ENCODE peak calls at places on chromosomes 3 and 15, in five cellular contexts. P is PC-3, W is neural progenitor cell, V is GM23248, O is SK-N-SH. A is an unnamed sample.

GRCh38 chr15:97968380-97968779 is 7.9 kb downstream of the ARRDC4 start:
- DNase-seq in P (no peak), W (no peak), V (peak; percentile 84), O (no peak), A (no peak)

GRCh38 chr15:57747206-57747605 is 40.7 kb downstream of the POLR2M start:
- DNase-seq in P (no peak), W (no peak), V (no peak), O (no peak), A (no peak)

GRCh38 chr15:100958326-100959065 is 39.3 kb downstream of the LRRK1 start:
- DNase-seq in P (peak; percentile 77), W (no peak), V (peak; percentile 72), O (no peak), A (no peak)

GRCh38 chr15:61556037-61556648 is 327.0 kb upstream of the RORA start:
- DNase-seq in P (peak; percentile 75), W (no peak), V (peak; percentile 9), O (no peak), A (no peak)

GRCh38 chr3:180049391-180049790 is 12.7 kb upstream of the PEX5L start:
- DNase-seq in P (no peak), W (no peak), V (no peak), O (no peak), A (no peak)

GRCh38 chr15:39854161-39854560 is 65.9 kb downstream of the GPR176 start:
- DNase-seq in P (no peak), W (no peak), V (peak; percentile 60), O (no peak), A (no peak)

GRCh38 chr3:29721789-29722188 is 440.9 kb downstream of the RBMS3 start:
- DNase-seq in P (no peak), W (no peak), V (peak; percentile 41), O (no peak), A (no peak)

GRCh38 chr3:189170559-189170958 is 1.2 kb upstream of the TPRG1 start:
- DNase-seq in P (peak; percentile 28), W (no peak), V (no peak), O (no peak), A (no peak)

DNA sequence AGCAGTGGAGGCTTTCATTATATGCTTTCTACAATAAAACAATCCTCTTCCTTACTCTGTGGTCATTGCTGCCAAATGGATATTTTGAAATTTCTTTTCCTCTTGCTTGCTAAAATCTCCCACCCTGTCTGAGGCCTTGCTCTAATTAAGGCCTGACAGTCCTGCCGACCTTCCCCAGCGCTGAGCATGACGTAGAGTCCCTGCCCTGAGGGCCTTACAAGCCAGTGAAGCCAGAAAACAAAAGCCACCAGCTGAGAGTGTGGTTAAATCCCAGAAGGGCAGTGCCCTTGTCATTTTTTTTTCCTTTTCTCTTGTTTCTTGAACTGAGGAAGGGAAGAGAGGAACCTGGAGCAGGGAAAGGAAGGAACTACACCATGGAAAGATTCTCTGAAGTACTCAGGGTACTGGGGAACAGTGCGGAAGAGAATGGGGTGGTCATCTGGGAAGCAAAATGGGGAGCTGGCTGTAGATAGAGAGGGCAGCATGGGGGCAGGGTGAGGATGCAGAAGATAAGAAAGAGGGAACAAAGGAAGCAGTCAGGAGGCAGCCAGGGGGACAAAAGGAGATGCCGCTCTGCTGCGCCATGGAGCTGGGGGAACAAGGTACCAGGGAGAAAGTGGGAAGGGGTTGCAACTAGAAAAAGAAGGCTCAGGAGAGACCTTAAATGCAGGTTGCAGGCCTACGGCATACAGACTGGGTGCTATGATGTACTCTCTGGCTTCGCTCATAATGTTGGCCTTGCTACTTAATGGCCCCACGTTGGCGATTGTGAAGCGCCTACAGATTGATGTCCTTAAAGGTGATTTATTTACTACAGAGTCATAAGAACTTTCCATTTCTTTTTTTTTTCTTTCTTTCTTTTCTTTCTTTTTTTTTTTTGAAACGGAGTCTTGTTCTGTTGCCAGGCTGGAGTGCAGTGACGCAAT is 25.1 kb downstream of the ZBTB38 start:
- DNase-seq in P (no peak), W (peak; percentile 93), V (no peak), O (peak; percentile 69), A (no peak)
- H3F3A ChIP-seq in P (no peaks in the 10 kb centered on the region), W (peaks cover 30% of the 10 kb centered on the region), V (peaks cover 20% of the 10 kb centered on the region), O (peaks cover 6% of the 10 kb centered on the region), A (peaks cover 99% of the 10 kb centered on the region)

DNA sequence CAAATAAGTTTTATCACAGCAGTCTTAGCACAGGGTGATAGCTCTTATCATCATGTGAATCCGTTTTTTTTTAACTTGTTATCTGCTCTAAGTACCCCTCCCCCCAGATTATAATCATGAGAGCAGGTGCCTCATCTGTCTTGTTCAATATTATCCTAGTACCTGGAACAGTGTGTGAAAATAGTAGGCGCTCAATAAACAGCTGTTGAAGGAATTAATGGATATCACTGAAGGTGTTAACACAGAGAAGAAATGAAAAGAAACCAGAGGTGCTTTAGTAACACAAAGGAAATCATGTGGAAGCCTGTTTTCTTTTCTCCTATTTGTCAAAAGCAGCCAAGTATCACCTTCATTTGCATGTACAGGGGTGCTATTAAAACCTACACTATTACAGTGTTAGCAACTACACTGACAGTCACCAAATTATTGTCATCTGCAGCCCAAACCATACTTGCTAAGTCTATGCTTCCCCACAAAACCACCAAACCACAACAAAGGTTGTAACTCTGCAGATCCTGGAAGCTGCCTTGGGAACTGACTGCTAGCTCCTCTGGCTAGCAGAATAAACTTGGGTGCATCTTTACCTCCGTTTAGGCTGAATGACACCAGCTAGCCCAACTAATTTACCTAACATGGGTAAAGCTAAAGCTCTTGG is 2.9 kb downstream of the XPC start:
- DNase-seq in P (peak; percentile 22), W (no peak), V (peak; percentile 60), O (no peak), A (peak; percentile 77)
- TF ChIP-seq EZH2phosphoT487 in P (no peak), W (no peak), V (no peak), O (no peak), A (no peak)

GRCh38 chr3:110261141-110261540 is 810.5 kb upstream of the NECTIN3 start:
- DNase-seq in P (no peak), W (no peak), V (no peak), O (no peak), A (no peak)
- H3K9me3 ChIP-seq in P (no peaks in the 10 kb centered on the region), W (no peaks in the 10 kb centered on the region), V (no peaks in the 10 kb centered on the region), O (no peaks in the 10 kb centered on the region), A (no peaks in the 10 kb centered on the region)

GRCh38 chr15:66496951-66497501 is 536 bp downstream of the SNAPC5 start:
- DNase-seq in P (no peak), W (no peak), V (peak; percentile 32), O (no peak), A (no peak)

GRCh38 chr15:66498501-66499386 is 1.2 kb upstream of the SNAPC5 start:
- DNase-seq in P (peak; percentile 50), W (peak; percentile 16), V (peak; percentile 64), O (peak; percentile 34), A (peak; percentile 53)

GRCh38 chr15:66491846-66492245 is 5.7 kb downstream of the SNAPC5 start:
- DNase-seq in P (no peak), W (no peak), V (no peak), O (no peak), A (no peak)

GRCh38 chr15:66497502-66498455 is at the start of gene SNAPC5:
- DNase-seq in P (peak; percentile 93), W (peak; percentile 99), V (peak; percentile 98), O (peak; percentile 93), A (peak; percentile 96)

DNA sequence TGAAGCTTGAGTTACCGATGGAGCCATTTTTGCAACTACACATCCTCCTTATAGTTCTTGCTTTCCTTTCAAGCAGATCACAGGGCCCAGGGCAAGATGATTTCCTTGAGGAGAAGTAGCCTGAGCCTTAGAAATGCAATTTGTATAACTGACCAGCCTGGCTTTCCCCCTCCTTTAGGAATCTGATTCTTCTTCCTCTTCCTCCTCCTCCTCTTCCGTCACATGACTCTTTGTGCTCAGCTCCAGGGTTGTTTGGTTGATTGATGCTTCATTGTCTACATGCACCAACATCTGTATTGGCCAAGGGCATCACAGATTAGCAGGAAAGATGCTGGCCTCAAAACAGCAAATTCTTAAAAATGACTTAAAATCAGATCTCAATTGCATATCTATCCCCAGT is 3.3 kb downstream of the SNAPC5 start:
- DNase-seq in P (no peak), W (no peak), V (no peak), O (no peak), A (no peak)
- H3F3A ChIP-seq in P (peaks cover 12% of the 10 kb centered on the region), W (peaks cover 44% of the 10 kb centered on the region), V (peaks cover 33% of the 10 kb centered on the region), O (peaks cover 31% of the 10 kb centered on the region), A (peaks cover 26% of the 10 kb centered on the region)

DNA sequence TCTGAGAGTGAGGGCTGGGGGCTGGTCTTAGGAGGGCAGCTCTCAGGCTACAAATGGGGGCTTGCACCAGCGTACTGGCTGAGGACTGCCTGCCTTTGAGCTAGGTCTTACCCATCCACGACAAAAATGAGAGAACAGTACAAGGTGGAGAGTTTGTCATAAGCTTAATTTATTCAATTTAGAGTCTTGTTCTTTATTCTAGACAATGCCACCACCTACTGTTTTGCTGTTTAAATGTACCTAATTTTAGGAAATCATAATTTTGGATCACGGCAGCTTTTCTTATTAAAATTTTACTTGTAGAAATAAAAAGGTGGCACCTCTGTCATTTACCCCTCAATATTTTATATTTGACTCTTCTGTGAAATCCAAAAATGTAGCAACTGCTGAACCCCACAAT is 88.4 kb downstream of the SLCO3A1 start:
- DNase-seq in P (peak; percentile 25), W (no peak), V (peak; percentile 32), O (no peak), A (no peak)
- TF ChIP-seq EZH2phosphoT487 in P (no peak), W (no peak), V (no peak), O (no peak), A (no peak)

DNA sequence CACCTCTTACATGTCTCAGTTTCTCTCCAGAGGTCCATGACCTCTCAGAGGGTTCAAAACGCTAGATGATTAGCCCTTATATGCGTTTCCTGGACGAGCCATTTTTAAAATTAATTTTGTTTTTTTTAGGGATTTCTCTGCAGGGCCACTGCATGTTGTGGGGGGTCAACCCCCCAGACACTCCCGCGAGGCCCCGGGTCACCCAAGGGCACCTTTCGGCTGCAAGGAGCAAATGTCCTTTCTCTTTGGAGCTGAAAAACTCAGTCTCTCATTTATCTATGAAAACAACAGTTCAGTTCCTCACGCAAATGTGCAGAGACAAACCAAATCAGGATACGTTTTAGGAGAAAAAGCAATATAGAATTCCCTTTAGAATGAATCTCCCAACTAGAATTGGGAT is 944.3 kb upstream of the SEMA6D start:
- DNase-seq in P (no peak), W (no peak), V (no peak), O (no peak), A (no peak)
- H3K9me3 ChIP-seq in P (no peaks in the 10 kb centered on the region), W (no peaks in the 10 kb centered on the region), V (no peaks in the 10 kb centered on the region), O (peaks cover 5% of the 10 kb centered on the region), A (no peaks in the 10 kb centered on the region)